ENCODE peak calls at places on chromosomes 5 and 9, in nine cellular contexts. One of them, this sample, is unnamed.

GRCh38 chr5:81046041-81046440 is 85.9 kb downstream of the RASGRF2 start:
- DNase-seq in D721Med: no peak
- DNase-seq in endothelial cell: no peak
- DNase-seq in substantia nigra: no peak
- DNase-seq in neural progenitor cell: no peak
- DNase-seq in NCI-H446: no peak
- DNase-seq in DMS 273 treated with DMSO at 0.1 percent for 48 hours: no peak
- DNase-seq in activated CD8-positive, alpha-beta memory T cell treated with anti-CD3 and anti-CD28 coated beads, Interleukin-2, amount 50 U/mL, for 48 hours: no peak
- DNase-seq in endothelial cell of umbilical vein: no peak
- DNase-seq in this sample: no peak

GRCh38 chr5:77486344-77486962 is 5.7 kb downstream of the WDR41 start:
- DNase-seq in D721Med: no peak
- DNase-seq in endothelial cell: no peak
- DNase-seq in substantia nigra: no peak
- DNase-seq in neural progenitor cell: no peak
- DNase-seq in NCI-H446: no peak
- DNase-seq in DMS 273 treated with DMSO at 0.1 percent for 48 hours: peak
- DNase-seq in activated CD8-positive, alpha-beta memory T cell treated with anti-CD3 and anti-CD28 coated beads, Interleukin-2, amount 50 U/mL, for 48 hours: no peak
- DNase-seq in endothelial cell of umbilical vein: no peak
- DNase-seq in this sample: peak

GRCh38 chr5:2577637-2578036 is 173.8 kb downstream of the IRX2 start:
- DNase-seq in D721Med: no peak
- DNase-seq in endothelial cell: no peak
- DNase-seq in substantia nigra: no peak
- DNase-seq in neural progenitor cell: no peak
- DNase-seq in NCI-H446: no peak
- DNase-seq in DMS 273 treated with DMSO at 0.1 percent for 48 hours: no peak
- DNase-seq in activated CD8-positive, alpha-beta memory T cell treated with anti-CD3 and anti-CD28 coated beads, Interleukin-2, amount 50 U/mL, for 48 hours: no peak
- DNase-seq in endothelial cell of umbilical vein: no peak
- DNase-seq in this sample: no peak

GRCh38 chr5:34474573-34475021 is 181.5 kb upstream of the RAI14 start:
- DNase-seq in D721Med: no peak
- DNase-seq in endothelial cell: no peak
- DNase-seq in substantia nigra: no peak
- DNase-seq in neural progenitor cell: peak
- DNase-seq in NCI-H446: peak
- DNase-seq in DMS 273 treated with DMSO at 0.1 percent for 48 hours: peak
- DNase-seq in activated CD8-positive, alpha-beta memory T cell treated with anti-CD3 and anti-CD28 coated beads, Interleukin-2, amount 50 U/mL, for 48 hours: no peak
- DNase-seq in endothelial cell of umbilical vein: peak
- DNase-seq in this sample: no peak

GRCh38 chr5:12848709-12849108 is 944.5 kb upstream of the CTNND2 start:
- DNase-seq in D721Med: no peak
- DNase-seq in endothelial cell: no peak
- DNase-seq in substantia nigra: no peak
- DNase-seq in neural progenitor cell: no peak
- DNase-seq in NCI-H446: no peak
- DNase-seq in DMS 273 treated with DMSO at 0.1 percent for 48 hours: no peak
- DNase-seq in activated CD8-positive, alpha-beta memory T cell treated with anti-CD3 and anti-CD28 coated beads, Interleukin-2, amount 50 U/mL, for 48 hours: no peak
- DNase-seq in endothelial cell of umbilical vein: no peak
- DNase-seq in this sample: no peak

GRCh38 chr9:19162956-19163355 is 35.7 kb upstream of the PLIN2 start:
- DNase-seq in D721Med: no peak
- DNase-seq in endothelial cell: no peak
- DNase-seq in substantia nigra: no peak
- DNase-seq in neural progenitor cell: no peak
- DNase-seq in NCI-H446: no peak
- DNase-seq in DMS 273 treated with DMSO at 0.1 percent for 48 hours: peak
- DNase-seq in activated CD8-positive, alpha-beta memory T cell treated with anti-CD3 and anti-CD28 coated beads, Interleukin-2, amount 50 U/mL, for 48 hours: no peak
- DNase-seq in endothelial cell of umbilical vein: no peak
- DNase-seq in this sample: no peak

GRCh38 chr9:121182437-121182836 is 19.2 kb downstream of the RAB14 start:
- DNase-seq in D721Med: no peak
- DNase-seq in endothelial cell: no peak
- DNase-seq in substantia nigra: no peak
- DNase-seq in neural progenitor cell: no peak
- DNase-seq in NCI-H446: no peak
- DNase-seq in DMS 273 treated with DMSO at 0.1 percent for 48 hours: no peak
- DNase-seq in activated CD8-positive, alpha-beta memory T cell treated with anti-CD3 and anti-CD28 coated beads, Interleukin-2, amount 50 U/mL, for 48 hours: no peak
- DNase-seq in endothelial cell of umbilical vein: no peak
- DNase-seq in this sample: no peak

GRCh38 chr5:180555168-180555921 is 36.0 kb downstream of the SCGB3A1 start:
- DNase-seq in D721Med: no peak
- DNase-seq in endothelial cell: no peak
- DNase-seq in substantia nigra: no peak
- DNase-seq in neural progenitor cell: no peak
- DNase-seq in NCI-H446: no peak
- DNase-seq in DMS 273 treated with DMSO at 0.1 percent for 48 hours: no peak
- DNase-seq in activated CD8-positive, alpha-beta memory T cell treated with anti-CD3 and anti-CD28 coated beads, Interleukin-2, amount 50 U/mL, for 48 hours: no peak
- DNase-seq in endothelial cell of umbilical vein: no peak
- DNase-seq in this sample: no peak

GRCh38 chr9:70475211-70475610 is 60.8 kb upstream of the KLF9 start:
- DNase-seq in D721Med: no peak
- DNase-seq in endothelial cell: no peak
- DNase-seq in substantia nigra: no peak
- DNase-seq in neural progenitor cell: no peak
- DNase-seq in NCI-H446: no peak
- DNase-seq in DMS 273 treated with DMSO at 0.1 percent for 48 hours: no peak
- DNase-seq in activated CD8-positive, alpha-beta memory T cell treated with anti-CD3 and anti-CD28 coated beads, Interleukin-2, amount 50 U/mL, for 48 hours: no peak
- DNase-seq in endothelial cell of umbilical vein: peak
- DNase-seq in this sample: peak

GRCh38 chr9:111442360-111443027 is 41.7 kb downstream of the ECPAS start:
- DNase-seq in D721Med: no peak
- DNase-seq in endothelial cell: no peak
- DNase-seq in substantia nigra: no peak
- DNase-seq in neural progenitor cell: no peak
- DNase-seq in NCI-H446: no peak
- DNase-seq in DMS 273 treated with DMSO at 0.1 percent for 48 hours: no peak
- DNase-seq in activated CD8-positive, alpha-beta memory T cell treated with anti-CD3 and anti-CD28 coated beads, Interleukin-2, amount 50 U/mL, for 48 hours: no peak
- DNase-seq in endothelial cell of umbilical vein: no peak
- DNase-seq in this sample: no peak

GRCh38 chr5:107980923-107981748 is 310.4 kb upstream of the EFNA5 start:
- DNase-seq in D721Med: no peak
- DNase-seq in endothelial cell: no peak
- DNase-seq in substantia nigra: no peak
- DNase-seq in neural progenitor cell: no peak
- DNase-seq in NCI-H446: no peak
- DNase-seq in DMS 273 treated with DMSO at 0.1 percent for 48 hours: no peak
- DNase-seq in activated CD8-positive, alpha-beta memory T cell treated with anti-CD3 and anti-CD28 coated beads, Interleukin-2, amount 50 U/mL, for 48 hours: no peak
- DNase-seq in endothelial cell of umbilical vein: no peak
- DNase-seq in this sample: no peak

GRCh38 chr9:19498015-19498414 is 89.2 kb downstream of the ACER2 start:
- DNase-seq in D721Med: no peak
- DNase-seq in endothelial cell: no peak
- DNase-seq in substantia nigra: no peak
- DNase-seq in neural progenitor cell: no peak
- DNase-seq in NCI-H446: no peak
- DNase-seq in DMS 273 treated with DMSO at 0.1 percent for 48 hours: no peak
- DNase-seq in activated CD8-positive, alpha-beta memory T cell treated with anti-CD3 and anti-CD28 coated beads, Interleukin-2, amount 50 U/mL, for 48 hours: no peak
- DNase-seq in endothelial cell of umbilical vein: no peak
- DNase-seq in this sample: no peak

GRCh38 chr5:84131372-84131771 is 253.3 kb downstream of the EDIL3 start:
- DNase-seq in D721Med: no peak
- DNase-seq in endothelial cell: no peak
- DNase-seq in substantia nigra: no peak
- DNase-seq in neural progenitor cell: no peak
- DNase-seq in NCI-H446: no peak
- DNase-seq in DMS 273 treated with DMSO at 0.1 percent for 48 hours: no peak
- DNase-seq in activated CD8-positive, alpha-beta memory T cell treated with anti-CD3 and anti-CD28 coated beads, Interleukin-2, amount 50 U/mL, for 48 hours: no peak
- DNase-seq in endothelial cell of umbilical vein: no peak
- DNase-seq in this sample: peak

GRCh38 chr5:117748336-117748735 is 1173.7 kb upstream of the SEMA6A start:
- DNase-seq in D721Med: no peak
- DNase-seq in endothelial cell: no peak
- DNase-seq in substantia nigra: no peak
- DNase-seq in neural progenitor cell: no peak
- DNase-seq in NCI-H446: no peak
- DNase-seq in DMS 273 treated with DMSO at 0.1 percent for 48 hours: no peak
- DNase-seq in activated CD8-positive, alpha-beta memory T cell treated with anti-CD3 and anti-CD28 coated beads, Interleukin-2, amount 50 U/mL, for 48 hours: no peak
- DNase-seq in endothelial cell of umbilical vein: no peak
- DNase-seq in this sample: no peak

GRCh38 chr9:105150991-105151685 is 93.3 kb upstream of the SLC44A1 start:
- DNase-seq in D721Med: no peak
- DNase-seq in endothelial cell: no peak
- DNase-seq in substantia nigra: no peak
- DNase-seq in neural progenitor cell: no peak
- DNase-seq in NCI-H446: no peak
- DNase-seq in DMS 273 treated with DMSO at 0.1 percent for 48 hours: no peak
- DNase-seq in activated CD8-positive, alpha-beta memory T cell treated with anti-CD3 and anti-CD28 coated beads, Interleukin-2, amount 50 U/mL, for 48 hours: peak
- DNase-seq in endothelial cell of umbilical vein: no peak
- DNase-seq in this sample: no peak

GRCh38 chr9:82457959-82458358 is 469.4 kb downstream of the SPATA31D1 start:
- DNase-seq in D721Med: no peak
- DNase-seq in endothelial cell: no peak
- DNase-seq in substantia nigra: no peak
- DNase-seq in neural progenitor cell: peak
- DNase-seq in NCI-H446: no peak
- DNase-seq in DMS 273 treated with DMSO at 0.1 percent for 48 hours: no peak
- DNase-seq in activated CD8-positive, alpha-beta memory T cell treated with anti-CD3 and anti-CD28 coated beads, Interleukin-2, amount 50 U/mL, for 48 hours: no peak
- DNase-seq in endothelial cell of umbilical vein: no peak
- DNase-seq in this sample: no peak

GRCh38 chr5:165457854-165458481 is 1952.5 kb downstream of the MAT2B start:
- DNase-seq in D721Med: no peak
- DNase-seq in endothelial cell: peak
- DNase-seq in substantia nigra: no peak
- DNase-seq in neural progenitor cell: peak
- DNase-seq in NCI-H446: peak
- DNase-seq in DMS 273 treated with DMSO at 0.1 percent for 48 hours: no peak
- DNase-seq in activated CD8-positive, alpha-beta memory T cell treated with anti-CD3 and anti-CD28 coated beads, Interleukin-2, amount 50 U/mL, for 48 hours: no peak
- DNase-seq in endothelial cell of umbilical vein: peak
- DNase-seq in this sample: no peak

GRCh38 chr9:68551191-68551590 is 10.5 kb upstream of the TMEM252 start:
- DNase-seq in D721Med: no peak
- DNase-seq in endothelial cell: no peak
- DNase-seq in substantia nigra: no peak
- DNase-seq in neural progenitor cell: no peak
- DNase-seq in NCI-H446: no peak
- DNase-seq in DMS 273 treated with DMSO at 0.1 percent for 48 hours: no peak
- DNase-seq in activated CD8-positive, alpha-beta memory T cell treated with anti-CD3 and anti-CD28 coated beads, Interleukin-2, amount 50 U/mL, for 48 hours: no peak
- DNase-seq in endothelial cell of umbilical vein: no peak
- DNase-seq in this sample: no peak

This sample was measured in prostate gland.